ENCODE peak calls at places on chromosomes 11 and 22, in six cellular contexts. C, H, B, P, O and V are unnamed samples.

GRCh38 chr22:27801616-27802388 is at the start of gene MN1:
- DNase-seq in B (peak; percentile 60), C (peak; percentile 58), P (no peak), H (peak; percentile 42), O (peak; percentile 39), V (peak; percentile 46)

GRCh38 chr11:104926771-104927470 is 28.7 kb upstream of the CASP12 start:
- DNase-seq in B (no peak), H (no peak), P (no peak), O (no peak), C (no peak), V (no peak)

GRCh38 chr11:19026862-19027261 is 33.7 kb downstream of the MRGPRX2 start:
- DNase-seq in H (no peak), C (no peak), B (no peak), O (no peak), P (no peak), V (no peak)

GRCh38 chr11:94142308-94143277 is 14.0 kb downstream of the PANX1 start:
- DNase-seq in H (no peak), B (no peak), P (no peak), C (no peak), O (no peak), V (no peak)

GRCh38 chr11:36057372-36058045 is 113.6 kb downstream of the LDLRAD3 start:
- DNase-seq in B (no peak), O (no peak), H (no peak), P (no peak), C (no peak), V (no peak)

GRCh38 chr11:92781151-92781550 is 188.3 kb upstream of the MTNR1B start:
- DNase-seq in B (no peak), C (no peak), H (no peak), O (no peak), P (no peak), V (no peak)

GRCh38 chr22:45970709-45971388 is 6.1 kb downstream of the WNT7B start:
- DNase-seq in H (no peak), B (no peak), P (no peak), O (no peak), C (no peak), V (no peak)

GRCh38 chr22:24107668-24108067 is 73.6 kb upstream of the SUSD2 start:
- DNase-seq in P (no peak), O (peak; percentile 64), B (peak; percentile 53), C (no peak), H (peak; percentile 56), V (peak; percentile 33)

GRCh38 chr22:43066844-43067385 is 22.3 kb downstream of the TTLL1 start:
- DNase-seq in B (peak; percentile 69), O (no peak), P (no peak), H (no peak), C (no peak), V (no peak)

GRCh38 chr22:49193348-49193747 is 634.3 kb downstream of the BRD1 start:
- DNase-seq in O (no peak), H (no peak), B (no peak), P (no peak), C (no peak), V (no peak)

GRCh38 chr11:88552377-88553029 is 215.0 kb upstream of the CTSC start:
- DNase-seq in C (peak; percentile 43), P (peak; percentile 31), B (peak; percentile 55), H (peak; percentile 44), O (no peak), V (no peak)

GRCh38 chr11:65849366-65849765 is 8.6 kb downstream of the CFL1 start:
- DNase-seq in B (no peak), O (no peak), H (no peak), P (no peak), C (no peak), V (no peak)

DNA sequence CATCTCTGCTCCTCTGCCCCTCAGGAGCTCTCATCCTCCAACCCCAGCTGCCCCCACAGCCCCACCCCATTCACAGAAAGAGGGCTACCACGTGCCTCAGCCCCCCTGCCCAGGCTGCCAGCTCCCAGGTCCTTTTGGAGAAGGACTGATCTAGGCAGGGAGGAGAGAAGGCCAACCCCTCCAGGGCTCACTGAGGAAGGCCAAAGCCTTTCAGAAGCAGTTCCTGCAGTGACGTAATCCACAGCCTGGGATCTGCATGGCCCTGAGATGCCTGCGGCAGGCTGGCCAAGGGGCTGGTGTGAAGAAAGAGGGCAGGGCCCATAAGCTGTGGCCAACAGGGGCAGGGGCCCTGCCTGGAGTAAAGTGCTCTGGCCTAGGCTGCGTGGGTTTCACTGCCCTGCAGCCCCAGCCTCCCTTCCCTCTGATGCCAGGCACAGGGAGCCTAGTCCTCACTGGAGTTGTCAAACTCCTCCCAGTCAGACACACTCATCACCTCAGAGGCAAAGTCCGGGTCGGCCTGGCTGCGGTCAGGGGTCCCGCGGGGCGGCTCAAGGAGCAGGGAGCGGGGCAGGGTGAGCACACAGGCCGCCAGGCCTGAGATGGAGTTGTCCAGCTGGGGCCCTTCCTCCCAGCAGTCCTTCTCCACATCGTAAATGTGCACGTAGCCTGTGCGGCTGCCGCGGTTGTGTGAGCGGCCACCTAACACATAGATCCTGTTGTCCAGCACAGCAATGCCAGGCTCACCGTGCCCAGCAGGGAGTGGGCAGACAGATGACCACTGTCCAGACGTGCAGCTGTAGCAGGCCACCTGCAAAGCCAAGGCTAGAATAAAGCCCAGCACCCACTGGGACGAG is 4.2 kb upstream of the SCARF2 start:
- DNase-seq in P (no peak), B (no peak), O (no peak), H (no peak), C (no peak), V (no peak)
- H3K27ac ChIP-seq in P (no peak overlapping the region), B (no peak overlapping the region), O (no peak overlapping the region), H (no peak overlapping the region), C (no peak overlapping the region), V (no peak overlapping the region)

DNA sequence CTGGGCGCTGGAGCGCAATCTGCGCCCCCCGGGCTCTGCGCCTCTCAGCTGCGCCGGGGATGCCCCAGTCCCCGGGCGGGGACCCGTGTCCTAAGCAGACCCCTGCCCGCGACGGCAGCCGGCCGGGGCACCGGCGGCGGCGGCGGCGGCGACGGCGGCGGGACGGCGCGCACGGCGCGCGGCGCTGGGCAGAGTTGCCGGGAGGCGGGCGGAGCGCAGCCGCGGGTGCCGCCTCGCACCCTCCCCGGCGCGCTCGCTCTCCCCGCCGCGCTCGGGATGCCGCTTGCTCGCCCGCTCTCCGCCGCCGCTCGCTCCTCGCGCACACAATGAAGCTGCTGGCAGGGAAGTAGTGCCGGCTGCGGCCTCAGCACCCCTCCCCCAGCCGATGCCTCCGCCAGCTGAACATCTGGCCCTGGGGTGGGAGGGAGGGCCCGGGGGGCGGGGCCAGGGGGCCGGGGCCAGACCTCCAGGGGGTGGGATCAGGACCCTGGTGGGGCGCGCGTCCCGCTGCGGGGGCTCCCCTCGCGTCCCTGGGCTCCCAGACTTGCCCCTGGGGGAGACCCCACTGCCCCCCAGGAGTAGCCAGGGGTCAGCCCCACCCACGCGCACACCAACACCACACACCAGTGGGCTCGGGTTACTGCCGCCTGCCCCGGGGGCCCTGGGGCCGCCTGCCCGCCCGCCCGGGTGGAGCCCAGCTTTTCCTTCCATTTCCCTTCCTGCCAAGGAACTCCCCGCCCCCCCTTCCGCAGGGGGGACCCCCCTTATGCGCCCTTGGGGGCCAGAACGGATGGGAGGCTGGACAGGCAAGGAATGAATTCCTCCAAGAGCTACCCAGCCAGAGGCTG is at the start of gene RCOR2:
- DNase-seq in P (peak; percentile 38), O (peak; percentile 79), C (peak; percentile 50), B (peak; percentile 60), H (peak; percentile 80), V (peak; percentile 42)
- H3K27ac ChIP-seq in P (no peak within 1 kb of the TSS), O (peak within 1 kb of the TSS; percentile 97), C (no peak within 1 kb of the TSS), B (no peak within 1 kb of the TSS), H (peak within 1 kb of the TSS; percentile 84), V (peak within 1 kb of the TSS; percentile 86)

GRCh38 chr11:111372538-111372937 is 6.5 kb downstream of the POU2AF1 start:
- DNase-seq in C (no peak), B (no peak), P (no peak), H (no peak), O (no peak), V (no peak)
- H3K27ac ChIP-seq in C (no peak overlapping the region), B (no peak overlapping the region), P (no peak overlapping the region), H (no peak overlapping the region), O (no peak overlapping the region), V (no peak overlapping the region)

GRCh38 chr11:122181372-122181771 is 65.4 kb upstream of the BLID start:
- DNase-seq in H (no peak), O (no peak), C (no peak), B (no peak), P (no peak), V (no peak)

GRCh38 chr11:122179966-122180365 is 64.0 kb upstream of the BLID start:
- DNase-seq in O (no peak), B (no peak), C (no peak), H (no peak), P (no peak), V (no peak)

GRCh38 chr11:122181893-122182292 is 65.9 kb upstream of the BLID start:
- DNase-seq in P (no peak), B (no peak), C (no peak), O (no peak), H (no peak), V (no peak)

GRCh38 chr11:122178795-122179194 is 62.8 kb upstream of the BLID start:
- DNase-seq in P (no peak), C (no peak), O (no peak), B (no peak), H (no peak), V (no peak)

GRCh38 chr11:122180435-122180834 is 64.4 kb upstream of the BLID start:
- DNase-seq in B (peak; percentile 95), O (no peak), C (no peak), P (no peak), H (no peak), V (no peak)
- H3K27ac ChIP-seq in B (peak overlapping the region; percentile 98), O (peak overlapping the region; percentile 51), C (no peak overlapping the region), P (no peak overlapping the region), H (no peak overlapping the region), V (peak overlapping the region; percentile 41)

GRCh38 chr22:37803636-37804371 is 3.9 kb upstream of the GCAT start:
- DNase-seq in C (no peak), O (no peak), H (peak; percentile 37), B (no peak), P (no peak), V (no peak)
- H3K27ac ChIP-seq in C (no peak overlapping the region), O (no peak overlapping the region), H (no peak overlapping the region), B (no peak overlapping the region), P (no peak overlapping the region), V (no peak overlapping the region)

GRCh38 chr22:38026130-38027111 is 30.8 kb upstream of the PICK1 start:
- DNase-seq in B (no peak), C (no peak), P (no peak), O (no peak), H (no peak), V (peak; percentile 83)
- H3K27ac ChIP-seq in B (no peak overlapping the region), C (no peak overlapping the region), P (no peak overlapping the region), O (peak overlapping the region; percentile 100), H (no peak overlapping the region), V (peak overlapping the region; percentile 99)